ENCODE peak calls at places on chromosomes 3 and 15, in six cellular contexts. B, Q, U, I, F and K are unnamed samples.

GRCh38 chr3:151589311-151589710 is 128.4 kb upstream of the IGSF10 start:
- DNase-seq in U (no peak), F (no peak), I (no peak), B (no peak), Q (no peak), K (no peak)

GRCh38 chr3:158713094-158713499 is 19.2 kb downstream of the RARRES1 start:
- DNase-seq in B (peak), Q (no peak), I (no peak), U (no peak), F (no peak), K (no peak)

GRCh38 chr15:89912674-89913396 is at the start of gene ARPIN:
- DNase-seq in Q (peak), B (peak), I (peak), U (no peak), F (no peak), K (no peak)

GRCh38 chr15:38053786-38054185 is 119.3 kb downstream of the TMCO5A start:
- DNase-seq in U (no peak), F (no peak), Q (no peak), I (no peak), B (no peak), K (no peak)

GRCh38 chr15:70535071-70535954 is 228.0 kb downstream of the UACA start:
- DNase-seq in I (no peak), B (no peak), U (no peak), F (peak), Q (no peak), K (peak)

GRCh38 chr3:129486057-129487035 is 42.1 kb upstream of the RHO start:
- DNase-seq in U (peak), F (no peak), I (no peak), Q (no peak), B (peak), K (peak)

GRCh38 chr15:68885070-68885469 is 45.3 kb upstream of the SPESP1 start:
- DNase-seq in I (no peak), B (no peak), U (peak), F (no peak), Q (peak), K (no peak)

GRCh38 chr3:160163259-160163878 is 61.9 kb upstream of the C3orf80 start:
- DNase-seq in B (peak), Q (peak), I (no peak), U (peak), F (no peak), K (peak)

GRCh38 chr15:63492541-63493077 is 11.8 kb upstream of the USP3 start:
- DNase-seq in I (no peak), B (no peak), F (no peak), U (peak), Q (no peak), K (no peak)

GRCh38 chr15:87736921-87737389 is 519.6 kb downstream of the NTRK3 start:
- DNase-seq in U (no peak), Q (no peak), I (no peak), F (no peak), B (no peak), K (no peak)

GRCh38 chr15:52424856-52425431 is 103.7 kb downstream of the MYO5A start:
- DNase-seq in Q (no peak), I (no peak), F (no peak), B (no peak), U (no peak), K (no peak)

GRCh38 chr15:46091860-46092450 is 457.1 kb downstream of the SQOR start:
- DNase-seq in I (no peak), F (no peak), U (peak), Q (no peak), B (peak), K (peak)

GRCh38 chr15:64213646-64214045 is 50.8 kb upstream of the PPIB start:
- DNase-seq in I (no peak), F (no peak), Q (no peak), B (no peak), U (peak), K (no peak)

GRCh38 chr15:22954326-22954725 is 25.8 kb downstream of the CYFIP1 start:
- DNase-seq in B (no peak), U (no peak), I (no peak), F (no peak), Q (no peak), K (no peak)

GRCh38 chr3:55000946-55001345 is 73.1 kb upstream of the LRTM1 start:
- DNase-seq in U (no peak), I (no peak), F (no peak), Q (no peak), B (no peak), K (no peak)

GRCh38 chr3:168036654-168037419 is 58.9 kb downstream of the GOLIM4 start:
- DNase-seq in F (no peak), Q (no peak), I (no peak), U (no peak), B (no peak), K (no peak)

GRCh38 chr3:16511561-16512434 is 1.7 kb downstream of the RFTN1 start:
- DNase-seq in F (peak), B (no peak), Q (no peak), I (peak), U (peak), K (peak)

GRCh38 chr3:37114251-37115145 is 59.9 kb downstream of the LRRFIP2 start:
- DNase-seq in Q (peak), F (no peak), B (no peak), U (peak), I (no peak), K (no peak)

GRCh38 chr3:12993022-12993622 is 80.1 kb downstream of the IQSEC1 start:
- DNase-seq in U (no peak), B (peak), F (no peak), Q (no peak), I (no peak), K (no peak)
- TF ChIP-seq CTCF in U (no peak), B (no peak), F (no peak), Q (no peak), I (no peak), K (no peak)

GRCh38 chr3:38347421-38348200 is 1.0 kb downstream of the XYLB start:
- DNase-seq in I (no peak), Q (no peak), U (no peak), B (no peak), F (no peak), K (no peak)
- TF ChIP-seq CTCF in I (no peak), Q (no peak), U (no peak), B (no peak), F (no peak), K (no peak)

GRCh38 chr15:34119291-34119690 is 17.4 kb downstream of the PGBD4 start:
- DNase-seq in B (no peak), U (peak), F (no peak), Q (peak), I (no peak), K (no peak)
- TF ChIP-seq CTCF in B (no peak), U (no peak), F (no peak), Q (no peak), I (no peak), K (no peak)

GRCh38 chr3:188692700-188693099 is 479.1 kb upstream of the TPRG1 start:
- DNase-seq in F (no peak), U (no peak), B (no peak), I (no peak), Q (no peak), K (no peak)

GRCh38 chr3:188693435-188693834 is 478.3 kb upstream of the TPRG1 start:
- DNase-seq in I (no peak), U (no peak), F (no peak), B (no peak), Q (no peak), K (no peak)

GRCh38 chr3:188690076-188690475 is 481.7 kb upstream of the TPRG1 start:
- DNase-seq in U (no peak), I (no peak), Q (no peak), F (no peak), B (no peak), K (no peak)

GRCh38 chr3:188689101-188689574 is 482.6 kb upstream of the TPRG1 start:
- DNase-seq in I (no peak), U (peak), B (no peak), Q (no peak), F (no peak), K (no peak)

DNA sequence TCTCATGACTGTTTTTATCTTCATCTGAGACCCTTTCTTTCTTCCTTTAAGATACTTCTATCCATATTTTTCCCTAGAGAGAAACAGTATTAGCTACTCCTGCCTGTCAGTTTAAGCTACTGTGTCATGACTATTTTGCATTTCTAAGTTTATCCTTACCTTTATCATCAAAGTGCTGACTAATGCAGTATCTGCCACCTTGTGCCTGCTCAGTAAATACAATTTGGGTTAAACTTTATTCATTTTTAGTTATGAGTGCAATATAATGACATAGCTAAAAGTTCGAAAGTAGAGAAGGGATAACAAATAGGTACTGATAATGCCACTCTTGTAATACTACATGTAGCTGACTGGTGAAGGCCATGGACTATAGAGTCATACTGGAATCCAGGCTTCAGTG is 480.8 kb upstream of the TPRG1 start:
- DNase-seq in F (no peak), U (no peak), Q (no peak), B (no peak), I (no peak), K (no peak)
- TF ChIP-seq CTCF in F (no peak), U (no peak), Q (no peak), B (no peak), I (no peak), K (no peak)